ENCODE peak calls at places on chromosomes 13 and 19, in nine cellular contexts. A is A549, Q is ovary, K is GM12878, G is SK-N-SH, R is esophagus muscularis mucosa, D is sigmoid colon, N is stomach, O is transverse colon. L is an unnamed sample. For H3K4me1, the result is how much of the 10 kb centered on the place peaks cover.

GRCh38 chr13:33634526-33635111 is 183.3 kb upstream of the RFC3 start:
- DNase-seq in N (no peak), R (no peak), G (no peak), Q (no peak), K (no peak), O (no peak), D (no peak), A (no peak), L (no peak)

GRCh38 chr19:29477831-29478577 is 47.8 kb upstream of the VSTM2B start:
- DNase-seq in D (no peak), G (no peak), R (peak), N (no peak), Q (no peak), A (no peak), O (no peak), K (no peak), L (no peak)

GRCh38 chr19:38944981-38945506 is 14.3 kb downstream of the MRPS12 start:
- DNase-seq in A (peak), R (no peak), K (no peak), D (no peak), N (no peak), O (no peak), G (peak), Q (no peak), L (no peak)

GRCh38 chr19:2663920-2664571 is 38.4 kb downstream of the GNG7 start:
- DNase-seq in O (peak), A (no peak), G (peak), R (no peak), N (peak), D (no peak), K (no peak), Q (no peak), L (no peak)

GRCh38 chr13:99542788-99543406 is 41.6 kb downstream of the TM9SF2 start:
- DNase-seq in Q (no peak), G (no peak), A (no peak), D (no peak), R (no peak), O (peak), N (no peak), K (peak), L (no peak)

GRCh38 chr19:30086916-30087315 is 144.9 kb downstream of the URI1 start:
- DNase-seq in K (no peak), N (no peak), O (no peak), Q (no peak), G (no peak), D (no peak), A (no peak), R (no peak), L (no peak)

GRCh38 chr13:100363874-100364273 is 224.7 kb downstream of the GGACT start:
- DNase-seq in O (no peak), A (peak), N (no peak), R (no peak), D (no peak), K (no peak), Q (no peak), G (no peak), L (no peak)

GRCh38 chr13:21537105-21537504 is 66.9 kb downstream of the MICU2 start:
- DNase-seq in Q (no peak), A (no peak), K (no peak), R (no peak), D (no peak), O (no peak), N (no peak), G (no peak), L (no peak)

GRCh38 chr19:1856345-1856697 is 7.1 kb downstream of the KLF16 start:
- DNase-seq in N (no peak), K (no peak), D (no peak), A (no peak), G (no peak), O (no peak), Q (no peak), R (no peak), L (no peak)

GRCh38 chr13:97223711-97224461 is 1.8 kb downstream of the MBNL2 start:
- DNase-seq in N (peak), G (no peak), O (peak), A (peak), R (no peak), D (peak), Q (peak), K (no peak), L (peak)

GRCh38 chr13:95456837-95457236 is 95.7 kb upstream of the CLDN10 start:
- DNase-seq in Q (no peak), A (no peak), K (no peak), N (no peak), D (no peak), G (no peak), O (no peak), R (no peak), L (no peak)

GRCh38 chr13:95643471-95643813 is 1.1 kb downstream of the DZIP1 start:
- DNase-seq in A (peak), G (peak), D (no peak), R (no peak), O (no peak), N (no peak), Q (peak), K (no peak), L (no peak)

DNA sequence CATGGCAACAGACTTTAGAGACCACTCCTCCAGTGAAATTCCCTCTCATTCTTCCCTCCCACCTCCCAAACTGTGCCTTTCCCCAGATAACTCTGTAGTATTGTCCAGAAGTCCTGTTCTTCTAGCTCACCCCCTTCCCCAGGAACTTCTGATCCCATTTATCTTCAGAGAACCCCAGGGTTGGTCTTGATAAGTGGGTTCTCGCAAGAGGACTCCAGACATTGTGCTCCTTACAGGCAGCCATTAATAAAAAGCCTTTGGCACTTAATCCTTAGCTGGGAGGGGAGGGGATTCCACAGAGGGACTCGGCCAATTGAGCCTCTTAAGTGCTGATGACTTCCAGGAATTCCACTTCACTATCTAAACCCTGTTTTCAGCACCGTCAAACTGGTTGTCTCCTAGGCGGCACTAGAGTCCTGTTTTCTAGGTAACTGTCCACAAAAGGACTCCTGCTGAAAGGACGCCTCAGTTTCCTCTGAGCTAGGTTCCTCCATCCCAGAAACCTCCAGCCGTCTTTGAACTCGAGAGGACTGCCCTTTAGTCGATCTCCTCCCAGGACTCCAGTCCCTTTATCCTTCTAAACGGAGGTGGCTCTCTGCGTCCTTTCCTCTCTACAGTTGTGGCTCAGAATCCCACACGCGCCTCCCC is 2.0 kb downstream of the LTBP4 start:
- DNase-seq in R (no peak), O (no peak), A (peak), N (no peak), G (no peak), K (no peak), Q (no peak), D (no peak), L (no peak)
- H3K4me1 ChIP-seq in R (half or more), O (under half), A (half or more), N (half or more), G (under half), K (under half), Q (under half), D (half or more), L (half or more)

DNA sequence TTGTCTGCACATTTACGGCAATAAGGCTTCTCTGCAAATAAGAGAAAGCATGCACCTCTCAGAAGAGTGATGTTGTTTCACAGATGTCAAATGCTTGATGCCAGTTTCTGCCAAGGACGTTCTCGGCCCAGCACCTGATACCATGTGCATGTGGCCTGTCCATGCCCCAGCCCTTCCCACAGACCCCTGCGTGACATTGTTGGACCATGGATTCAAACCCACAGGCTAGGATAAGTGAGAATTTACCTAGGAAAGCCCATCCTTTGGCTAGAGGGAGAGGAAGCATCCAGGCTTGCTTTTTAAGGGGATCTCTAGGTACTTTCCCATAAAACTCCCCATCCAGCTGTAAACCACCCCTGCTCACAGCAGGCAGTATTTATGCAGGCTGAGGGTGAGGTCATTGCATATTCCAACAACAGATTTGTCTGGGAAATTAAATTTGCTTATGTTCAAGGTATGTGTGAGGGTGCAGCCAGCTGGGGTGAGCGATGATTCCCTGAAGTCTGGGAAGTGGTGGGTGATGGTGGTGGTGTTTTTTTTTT is 96.2 kb upstream of the C1QTNF9B start:
- DNase-seq in O (no peak), D (no peak), G (no peak), A (no peak), R (peak), Q (no peak), N (no peak), K (peak), L (no peak)
- TF ChIP-seq EP300 in O (no peak), D (no peak), G (no peak), A (no peak), R (no peak), Q (no peak), N (no peak), K (no peak), L (no peak)

GRCh38 chr13:24995225-24995804 is 100.6 kb upstream of the PABPC3 start:
- DNase-seq in O (peak), Q (no peak), D (peak), G (peak), R (peak), K (no peak), N (peak), A (peak), L (peak)
- H3K4me1 ChIP-seq in O (under half), Q (under half), D (under half), G (under half), R (under half), K (under half), N (under half), A (under half), L (under half)

GRCh38 chr19:16293133-16294085 is 31.2 kb upstream of the KLF2 start:
- DNase-seq in R (peak), N (peak), Q (peak), O (peak), K (no peak), D (peak), A (peak), G (no peak), L (peak)

GRCh38 chr19:16295071-16295470 is 29.6 kb upstream of the KLF2 start:
- DNase-seq in O (no peak), R (no peak), G (no peak), K (no peak), Q (peak), N (no peak), D (no peak), A (no peak), L (no peak)

GRCh38 chr19:16289594-16289993 is 35.0 kb upstream of the KLF2 start:
- DNase-seq in R (no peak), K (no peak), Q (no peak), N (no peak), O (no peak), G (no peak), D (no peak), A (no peak), L (no peak)

GRCh38 chr19:16288544-16288943 is 36.1 kb upstream of the KLF2 start:
- DNase-seq in Q (no peak), G (no peak), D (no peak), K (no peak), N (no peak), A (no peak), O (no peak), R (no peak), L (no peak)

DNA sequence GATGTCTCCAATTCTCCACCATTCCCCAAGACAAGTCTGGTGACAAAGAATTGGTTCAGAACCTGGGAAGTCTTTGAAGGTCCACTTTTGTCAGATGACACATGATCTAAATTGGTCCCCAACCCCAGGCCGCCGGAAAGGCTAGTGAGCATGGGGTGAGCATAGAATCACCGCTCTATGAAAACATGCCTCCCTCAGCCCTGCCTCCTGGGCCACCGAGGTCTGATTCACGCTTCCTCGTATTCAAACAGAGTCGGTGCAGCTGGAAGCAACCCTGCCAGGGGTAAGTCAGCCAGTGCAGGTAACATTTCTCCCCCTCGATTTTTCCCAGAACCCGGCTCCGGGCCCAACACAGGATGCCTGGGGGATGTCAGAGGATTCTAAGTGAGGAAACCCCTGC is 33.9 kb upstream of the KLF2 start:
- DNase-seq in O (no peak), N (no peak), D (no peak), G (no peak), Q (no peak), K (no peak), A (no peak), R (no peak), L (no peak)
- TF ChIP-seq EP300 in O (no peak), N (no peak), D (no peak), G (no peak), Q (no peak), K (no peak), A (no peak), R (no peak), L (no peak)

DNA sequence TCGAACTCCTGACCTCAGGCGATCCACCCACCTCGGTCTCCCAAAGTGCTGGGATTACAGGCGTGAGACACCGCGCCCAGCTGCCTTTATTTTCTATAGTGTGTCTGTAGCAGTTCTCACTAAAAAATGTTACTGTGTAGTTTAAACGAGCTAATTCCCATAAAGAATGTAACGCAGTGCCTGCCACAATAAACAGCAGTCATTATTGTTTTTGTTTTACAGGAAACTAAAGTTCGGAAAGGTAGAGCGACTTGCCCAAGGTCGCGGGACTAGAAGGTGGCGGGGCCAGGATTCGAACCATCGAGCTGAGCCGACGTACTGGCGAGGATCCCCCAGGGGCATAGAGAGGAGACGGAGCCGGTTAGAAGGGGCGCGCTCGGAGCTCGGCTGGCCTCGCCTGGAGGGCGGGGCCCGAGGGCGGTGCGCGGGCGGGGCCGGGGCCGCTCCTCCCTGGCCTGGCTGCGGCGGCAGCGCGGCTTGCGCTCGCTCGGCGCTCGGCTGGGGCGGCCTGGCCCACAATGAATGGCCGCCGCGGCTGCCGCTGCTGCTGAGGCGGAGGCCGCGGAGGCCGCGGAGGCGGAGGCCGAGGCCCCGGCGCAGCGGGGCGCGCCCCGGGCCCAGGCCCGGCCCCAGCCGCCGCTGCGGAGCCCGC is at the start of gene NACC1:
- DNase-seq in Q (peak), R (no peak), A (peak), O (peak), N (peak), D (peak), K (no peak), G (peak), L (peak)
- H3K4me1 ChIP-seq in Q (under half), R (half or more), A (under half), O (under half), N (half or more), D (under half), K (under half), G (under half), L (under half)

GRCh38 chr13:30132623-30133553 is 174.5 kb downstream of the KATNAL1 start:
- DNase-seq in O (peak), R (peak), N (peak), K (no peak), Q (peak), D (peak), A (peak), G (peak), L (peak)
- TF ChIP-seq EP300 in O (no peak), R (no peak), N (no peak), K (peak), Q (no peak), D (no peak), A (no peak), G (peak), L (peak)

GRCh38 chr13:110394371-110394841 is 87.3 kb downstream of the COL4A2 start:
- DNase-seq in A (no peak), N (no peak), G (no peak), Q (no peak), O (no peak), K (no peak), D (no peak), R (no peak), L (no peak)
- H3K4me1 ChIP-seq in A (under half), N (under half), G (under half), Q (under half), O (under half), K (under half), D (half or more), R (half or more), L (half or more)

GRCh38 chr13:20391597-20392452 is 133.8 kb downstream of the CRYL1 start:
- DNase-seq in K (no peak), Q (no peak), O (no peak), R (no peak), N (no peak), G (peak), D (no peak), A (peak), L (no peak)
- TF ChIP-seq EP300 in K (no peak), Q (no peak), O (no peak), R (no peak), N (no peak), G (no peak), D (no peak), A (no peak), L (no peak)

DNA sequence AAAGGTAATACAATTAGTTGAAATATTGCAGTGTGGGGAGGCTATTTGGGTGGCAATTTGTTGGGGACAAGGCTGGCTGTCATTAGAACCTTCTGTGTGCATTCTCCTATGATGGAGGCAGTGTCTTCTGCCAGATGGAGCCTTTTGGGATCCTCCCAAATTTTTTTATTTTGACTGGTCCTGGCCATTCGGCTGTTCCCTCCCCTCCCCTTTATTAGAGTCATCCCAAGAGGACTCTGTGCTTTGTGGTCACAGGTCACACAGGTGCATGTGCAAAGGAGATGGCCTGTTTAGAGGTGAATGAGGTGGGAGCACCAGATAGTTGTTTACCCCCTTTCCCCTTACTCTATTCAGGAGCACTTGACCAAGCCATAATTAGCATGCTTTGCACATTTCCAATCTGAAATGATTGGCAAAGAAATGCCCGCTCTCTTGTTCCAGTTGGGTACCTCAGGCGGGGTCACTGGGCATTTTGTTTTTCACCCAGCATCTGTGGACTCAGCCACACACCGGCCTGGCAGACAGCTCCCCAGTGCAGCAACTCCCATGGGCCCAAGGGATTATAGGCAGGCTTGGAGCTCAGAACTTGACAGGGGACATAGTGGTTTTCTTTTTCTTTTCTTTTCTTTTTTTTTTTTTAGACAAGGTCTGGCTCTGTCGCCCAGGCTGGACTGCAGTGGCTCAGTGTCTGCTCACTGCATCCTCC is 19.8 kb downstream of the GATAD2A start:
- DNase-seq in Q (no peak), A (no peak), D (no peak), G (no peak), R (no peak), O (no peak), N (no peak), K (no peak), L (no peak)
- H3K4me1 ChIP-seq in Q (under half), A (under half), D (under half), G (under half), R (half or more), O (under half), N (half or more), K (under half), L (under half)